ENCODE peak calls at places on chromosomes 2 and 18, in nine cellular contexts. U is colonic mucosa, S is spleen, C is HCT116, O is heart right ventricle, L is lower lobe of right lung, N is astrocyte, E is heart left ventricle, A is Panc1. X is an unnamed sample.

GRCh38 chr2:31231571-31232287 is 2.2 kb upstream of the EHD3 start:
- DNase-seq in U (peak; percentile 3), E (peak; percentile 71), A (no peak), N (no peak), S (no peak), L (no peak), C (no peak), O (no peak), X (no peak)

GRCh38 chr18:58572181-58572580 is 56.7 kb downstream of the ALPK2 start:
- DNase-seq in U (no peak), A (peak; percentile 30), C (no peak), N (peak; percentile 98), E (no peak), O (no peak), S (no peak), L (no peak), X (no peak)

GRCh38 chr2:130825231-130825971 is 11.3 kb upstream of the ARHGEF4 start:
- DNase-seq in N (no peak), L (no peak), O (no peak), A (no peak), U (no peak), C (no peak), S (peak; percentile 56), E (no peak), X (no peak)

GRCh38 chr2:96485350-96485749 is 19.8 kb downstream of the NEURL3 start:
- DNase-seq in U (no peak), O (no peak), N (no peak), C (no peak), E (no peak), S (no peak), A (no peak), L (no peak), X (no peak)

GRCh38 chr2:42764096-42764495 is at the start of gene OXER1:
- DNase-seq in C (no peak), A (no peak), S (peak; percentile 82), O (no peak), U (no peak), N (no peak), L (no peak), E (no peak), X (no peak)

GRCh38 chr18:827093-827677 is 15.1 kb upstream of the YES1 start:
- DNase-seq in C (no peak), L (no peak), N (no peak), S (no peak), E (no peak), O (no peak), U (no peak), A (no peak), X (no peak)

GRCh38 chr2:120857931-120858330 is 122.3 kb downstream of the GLI2 start:
- DNase-seq in C (no peak), S (peak; percentile 45), O (no peak), U (no peak), L (peak; percentile 24), E (no peak), A (no peak), N (no peak), X (no peak)

GRCh38 chr2:128777091-128778045 is 458.7 kb upstream of the HS6ST1 start:
- DNase-seq in U (peak; percentile 7), A (no peak), C (no peak), O (no peak), L (no peak), S (peak; percentile 48), E (no peak), N (no peak), X (no peak)

GRCh38 chr2:48933824-48934223 is 178.3 kb upstream of the LHCGR start:
- DNase-seq in N (no peak), A (no peak), O (no peak), E (no peak), S (no peak), C (no peak), L (no peak), U (no peak), X (no peak)

GRCh38 chr2:173568054-173568453 is 213.4 kb downstream of the CDCA7 start:
- DNase-seq in E (peak; percentile 46), S (no peak), O (peak; percentile 29), C (peak; percentile 37), L (no peak), N (no peak), U (peak; percentile 43), A (no peak), X (no peak)

GRCh38 chr2:174836345-174836999 is 72.2 kb upstream of the CHRNA1 start:
- DNase-seq in C (no peak), S (no peak), A (no peak), O (no peak), E (no peak), L (no peak), U (no peak), N (peak; percentile 95), X (no peak)

GRCh38 chr18:71189581-71189980 is 900.7 kb downstream of the SOCS6 start:
- DNase-seq in L (no peak), U (no peak), E (no peak), N (no peak), S (no peak), C (no peak), O (no peak), A (no peak), X (no peak)

GRCh38 chr2:144515694-144516416 is 4.1 kb downstream of the ZEB2 start:
- DNase-seq in O (peak; percentile 62), A (no peak), L (peak; percentile 68), U (no peak), E (peak; percentile 63), C (no peak), S (peak; percentile 90), N (peak; percentile 73), X (no peak)

GRCh38 chr18:23071285-23071684 is 64.0 kb upstream of the CABLES1 start:
- DNase-seq in L (peak; percentile 74), C (no peak), O (peak; percentile 25), E (peak; percentile 36), N (peak; percentile 31), A (no peak), S (peak; percentile 93), U (peak; percentile 44), X (peak; percentile 62)

GRCh38 chr2:106542730-106543359 is 55.7 kb downstream of the CD8B2 start:
- DNase-seq in L (peak; percentile 74), C (peak; percentile 55), O (peak; percentile 60), N (peak; percentile 3), S (peak; percentile 87), U (peak; percentile 80), A (peak; percentile 39), E (peak; percentile 60), X (peak; percentile 71)

GRCh38 chr2:20224716-20225293 is at the start of gene SDC1:
- DNase-seq in A (no peak), S (peak; percentile 76), L (peak; percentile 68), U (peak; percentile 80), C (no peak), N (peak; percentile 41), E (peak; percentile 58), O (no peak), X (no peak)

GRCh38 chr2:138028538-138028937 is 64.3 kb downstream of the HNMT start:
- DNase-seq in E (no peak), C (no peak), S (no peak), L (no peak), N (no peak), U (no peak), O (no peak), A (no peak), X (no peak)

GRCh38 chr2:181393472-181393871 is 63.7 kb upstream of the ITGA4 start:
- DNase-seq in L (no peak), O (no peak), E (no peak), N (peak; percentile 71), C (peak; percentile 1), S (no peak), A (peak; percentile 45), U (no peak), X (no peak)

GRCh38 chr2:89821455-89821945 is 1130.0 kb downstream of the RPIA start:
- DNase-seq in U (no peak), S (no peak), L (no peak), E (no peak), A (no peak), O (no peak), N (no peak), C (no peak), X (no peak)

GRCh38 chr2:89823556-89823955 is 1132.1 kb downstream of the RPIA start:
- DNase-seq in L (no peak), O (no peak), N (no peak), A (no peak), U (no peak), C (no peak), S (no peak), E (no peak), X (no peak)

GRCh38 chr2:89819809-89820208 is 1128.3 kb downstream of the RPIA start:
- DNase-seq in A (no peak), U (no peak), E (no peak), S (no peak), L (no peak), C (no peak), O (no peak), N (no peak), X (no peak)

GRCh38 chr2:89820248-89820647 is 1128.8 kb downstream of the RPIA start:
- DNase-seq in N (no peak), S (no peak), O (no peak), U (no peak), A (no peak), E (no peak), L (no peak), C (no peak), X (no peak)

GRCh38 chr2:89818873-89819272 is 1127.4 kb downstream of the RPIA start:
- DNase-seq in N (no peak), E (no peak), L (no peak), A (no peak), S (no peak), C (no peak), U (no peak), O (no peak), X (no peak)
- H3K9me3 ChIP-seq in N (peaks cover 61% of the 10 kb centered on the region), E (peaks cover 39% of the 10 kb centered on the region), L (peaks cover 17% of the 10 kb centered on the region), A (no peaks in the 10 kb centered on the region), S (no peaks in the 10 kb centered on the region), C (peaks cover 68% of the 10 kb centered on the region), U (peaks cover 32% of the 10 kb centered on the region), O (peaks cover 45% of the 10 kb centered on the region), X (peaks cover 35% of the 10 kb centered on the region)

GRCh38 chr18:14933049-14933851 is 185.3 kb downstream of the ANKRD30B start:
- DNase-seq in S (no peak), A (no peak), N (no peak), E (no peak), O (no peak), L (no peak), C (no peak), U (peak; percentile 34), X (no peak)
- H3K9me3 ChIP-seq in S (no peaks in the 10 kb centered on the region), A (no peaks in the 10 kb centered on the region), N (peaks cover 9% of the 10 kb centered on the region), E (no peaks in the 10 kb centered on the region), O (no peaks in the 10 kb centered on the region), L (no peaks in the 10 kb centered on the region), C (peaks cover 20% of the 10 kb centered on the region), U (no peaks in the 10 kb centered on the region), X (no peaks in the 10 kb centered on the region)

DNA sequence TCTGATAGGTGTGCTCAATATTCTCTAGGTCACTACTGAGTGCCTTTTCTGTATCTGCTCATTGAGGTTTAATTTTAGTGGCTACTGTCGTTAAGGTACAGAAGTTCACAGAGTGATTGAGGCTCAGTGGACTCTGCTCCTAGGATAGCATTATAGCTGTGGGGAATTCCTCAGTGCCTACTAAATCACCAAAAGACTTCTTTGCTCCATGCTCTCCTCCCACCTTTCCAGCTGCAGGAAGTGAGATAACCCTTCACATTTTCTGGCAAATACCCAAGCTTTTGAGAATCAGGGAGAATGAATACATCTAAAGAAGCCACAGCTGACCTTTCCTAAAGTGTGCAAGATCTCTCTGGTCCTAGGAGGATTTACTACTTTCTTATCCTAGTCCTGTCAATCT is 95.2 kb upstream of the FSIP2 start:
- DNase-seq in S (no peak), E (no peak), N (peak; percentile 0), C (no peak), U (no peak), A (no peak), L (no peak), O (no peak), X (no peak)
- H3K9me3 ChIP-seq in S (no peaks in the 10 kb centered on the region), E (no peaks in the 10 kb centered on the region), N (no peaks in the 10 kb centered on the region), C (no peaks in the 10 kb centered on the region), U (no peaks in the 10 kb centered on the region), A (no peaks in the 10 kb centered on the region), L (no peaks in the 10 kb centered on the region), O (no peaks in the 10 kb centered on the region), X (no peaks in the 10 kb centered on the region)

GRCh38 chr2:2861666-2862240 is 515.9 kb downstream of the EIPR1 start:
- DNase-seq in A (no peak), O (no peak), E (no peak), U (no peak), C (no peak), S (peak; percentile 58), N (no peak), L (no peak), X (no peak)
- H3K9me3 ChIP-seq in A (peaks cover 3% of the 10 kb centered on the region), O (no peaks in the 10 kb centered on the region), E (no peaks in the 10 kb centered on the region), U (no peaks in the 10 kb centered on the region), C (no peaks in the 10 kb centered on the region), S (no peaks in the 10 kb centered on the region), N (peaks cover 9% of the 10 kb centered on the region), L (no peaks in the 10 kb centered on the region), X (no peaks in the 10 kb centered on the region)

X was measured in T-helper 17 cell.